ENCODE peak calls at places on chromosomes 12 and 14, in nine cellular contexts. One of them, this sample, is unnamed.

GRCh38 chr14:102047808-102048540 is 38.9 kb downstream of the HSP90AA1 start:
- DNase-seq in breast epithelium: no peak
- DNase-seq in stomach: no peak
- DNase-seq in heart left ventricle: no peak
- DNase-seq in HCT116: no peak
- DNase-seq in right lobe of liver: no peak
- DNase-seq in lower leg skin: no peak
- DNase-seq in suprapubic skin: no peak
- DNase-seq in thyroid gland: no peak
- DNase-seq in this sample: no peak

GRCh38 chr14:48615618-48616017 is 940.2 kb upstream of the MDGA2 start:
- DNase-seq in breast epithelium: no peak
- DNase-seq in stomach: no peak
- DNase-seq in heart left ventricle: no peak
- DNase-seq in HCT116: no peak
- DNase-seq in right lobe of liver: no peak
- DNase-seq in lower leg skin: no peak
- DNase-seq in suprapubic skin: no peak
- DNase-seq in thyroid gland: no peak
- DNase-seq in this sample: no peak

GRCh38 chr12:53217049-53217929 is 10.2 kb upstream of the ITGB7 start:
- DNase-seq in breast epithelium: peak
- DNase-seq in stomach: peak
- DNase-seq in heart left ventricle: peak
- DNase-seq in HCT116: no peak
- DNase-seq in right lobe of liver: no peak
- DNase-seq in lower leg skin: no peak
- DNase-seq in suprapubic skin: no peak
- DNase-seq in thyroid gland: peak
- DNase-seq in this sample: no peak

GRCh38 chr12:76588881-76589565 is 29.5 kb upstream of the OSBPL8 start:
- DNase-seq in breast epithelium: no peak
- DNase-seq in stomach: no peak
- DNase-seq in heart left ventricle: no peak
- DNase-seq in HCT116: no peak
- DNase-seq in right lobe of liver: no peak
- DNase-seq in lower leg skin: peak
- DNase-seq in suprapubic skin: no peak
- DNase-seq in thyroid gland: no peak
- DNase-seq in this sample: no peak

GRCh38 chr14:96011131-96011530 is 28.0 kb upstream of the C14orf132 start:
- DNase-seq in breast epithelium: no peak
- DNase-seq in stomach: no peak
- DNase-seq in heart left ventricle: no peak
- DNase-seq in HCT116: no peak
- DNase-seq in right lobe of liver: no peak
- DNase-seq in lower leg skin: no peak
- DNase-seq in suprapubic skin: no peak
- DNase-seq in thyroid gland: no peak
- DNase-seq in this sample: no peak

GRCh38 chr12:49369723-49370145 is 2.5 kb downstream of the SPATS2 start:
- DNase-seq in breast epithelium: no peak
- DNase-seq in stomach: peak
- DNase-seq in heart left ventricle: no peak
- DNase-seq in HCT116: no peak
- DNase-seq in right lobe of liver: no peak
- DNase-seq in lower leg skin: no peak
- DNase-seq in suprapubic skin: no peak
- DNase-seq in thyroid gland: peak
- DNase-seq in this sample: no peak

GRCh38 chr14:31059152-31059924 is 33.2 kb upstream of the STRN3 start:
- DNase-seq in breast epithelium: no peak
- DNase-seq in stomach: peak
- DNase-seq in heart left ventricle: no peak
- DNase-seq in HCT116: no peak
- DNase-seq in right lobe of liver: peak
- DNase-seq in lower leg skin: no peak
- DNase-seq in suprapubic skin: no peak
- DNase-seq in thyroid gland: no peak
- DNase-seq in this sample: no peak

GRCh38 chr14:64856528-64857445 is 22.9 kb downstream of the SPTB start:
- DNase-seq in breast epithelium: no peak
- DNase-seq in stomach: no peak
- DNase-seq in heart left ventricle: no peak
- DNase-seq in HCT116: no peak
- DNase-seq in right lobe of liver: no peak
- DNase-seq in lower leg skin: no peak
- DNase-seq in suprapubic skin: no peak
- DNase-seq in thyroid gland: no peak
- DNase-seq in this sample: no peak

GRCh38 chr14:100640481-100641273 is 53.5 kb upstream of the BEGAIN start:
- DNase-seq in breast epithelium: no peak
- DNase-seq in stomach: peak
- DNase-seq in heart left ventricle: no peak
- DNase-seq in HCT116: no peak
- DNase-seq in right lobe of liver: no peak
- DNase-seq in lower leg skin: no peak
- DNase-seq in suprapubic skin: no peak
- DNase-seq in thyroid gland: peak
- DNase-seq in this sample: no peak

GRCh38 chr14:58082491-58083098 is 69.4 kb downstream of the ARMH4 start:
- DNase-seq in breast epithelium: no peak
- DNase-seq in stomach: no peak
- DNase-seq in heart left ventricle: no peak
- DNase-seq in HCT116: peak
- DNase-seq in right lobe of liver: no peak
- DNase-seq in lower leg skin: no peak
- DNase-seq in suprapubic skin: no peak
- DNase-seq in thyroid gland: peak
- DNase-seq in this sample: peak

GRCh38 chr14:94028450-94028826 is 2.3 kb downstream of the OTUB2 start:
- DNase-seq in breast epithelium: no peak
- DNase-seq in stomach: no peak
- DNase-seq in heart left ventricle: no peak
- DNase-seq in HCT116: peak
- DNase-seq in right lobe of liver: no peak
- DNase-seq in lower leg skin: no peak
- DNase-seq in suprapubic skin: no peak
- DNase-seq in thyroid gland: no peak
- DNase-seq in this sample: peak

GRCh38 chr14:93041830-93042229 is 73.9 kb downstream of the ITPK1 start:
- DNase-seq in breast epithelium: no peak
- DNase-seq in stomach: no peak
- DNase-seq in heart left ventricle: no peak
- DNase-seq in HCT116: no peak
- DNase-seq in right lobe of liver: no peak
- DNase-seq in lower leg skin: no peak
- DNase-seq in suprapubic skin: no peak
- DNase-seq in thyroid gland: no peak
- DNase-seq in this sample: no peak

GRCh38 chr12:119115296-119115905 is 63.3 kb upstream of the HSPB8 start:
- DNase-seq in breast epithelium: no peak
- DNase-seq in stomach: no peak
- DNase-seq in heart left ventricle: no peak
- DNase-seq in HCT116: peak
- DNase-seq in right lobe of liver: no peak
- DNase-seq in lower leg skin: peak
- DNase-seq in suprapubic skin: no peak
- DNase-seq in thyroid gland: peak
- DNase-seq in this sample: peak

GRCh38 chr12:64893961-64894360 is 69.5 kb downstream of the TBC1D30 start:
- DNase-seq in breast epithelium: no peak
- DNase-seq in stomach: no peak
- DNase-seq in heart left ventricle: no peak
- DNase-seq in HCT116: no peak
- DNase-seq in right lobe of liver: no peak
- DNase-seq in lower leg skin: no peak
- DNase-seq in suprapubic skin: no peak
- DNase-seq in thyroid gland: no peak
- DNase-seq in this sample: peak

GRCh38 chr12:65623507-65623906 is 200.8 kb upstream of the HMGA2 start:
- DNase-seq in breast epithelium: no peak
- DNase-seq in stomach: no peak
- DNase-seq in heart left ventricle: no peak
- DNase-seq in HCT116: no peak
- DNase-seq in right lobe of liver: no peak
- DNase-seq in lower leg skin: no peak
- DNase-seq in suprapubic skin: no peak
- DNase-seq in thyroid gland: no peak
- DNase-seq in this sample: no peak

GRCh38 chr12:53082637-53083036 is 3.4 kb upstream of the SPRYD3 start:
- DNase-seq in breast epithelium: no peak
- DNase-seq in stomach: no peak
- DNase-seq in heart left ventricle: no peak
- DNase-seq in HCT116: no peak
- DNase-seq in right lobe of liver: no peak
- DNase-seq in lower leg skin: no peak
- DNase-seq in suprapubic skin: no peak
- DNase-seq in thyroid gland: no peak
- DNase-seq in this sample: no peak

GRCh38 chr12:75007133-75007532 is 202.5 kb downstream of the KCNC2 start:
- DNase-seq in breast epithelium: no peak
- DNase-seq in stomach: no peak
- DNase-seq in heart left ventricle: no peak
- DNase-seq in HCT116: no peak
- DNase-seq in right lobe of liver: no peak
- DNase-seq in lower leg skin: no peak
- DNase-seq in suprapubic skin: no peak
- DNase-seq in thyroid gland: no peak
- DNase-seq in this sample: no peak

GRCh38 chr12:71214511-71215285 is 56.9 kb upstream of the TSPAN8 start:
- DNase-seq in breast epithelium: no peak
- DNase-seq in stomach: no peak
- DNase-seq in heart left ventricle: no peak
- DNase-seq in HCT116: no peak
- DNase-seq in right lobe of liver: no peak
- DNase-seq in lower leg skin: no peak
- DNase-seq in suprapubic skin: no peak
- DNase-seq in thyroid gland: no peak
- DNase-seq in this sample: no peak

DNA sequence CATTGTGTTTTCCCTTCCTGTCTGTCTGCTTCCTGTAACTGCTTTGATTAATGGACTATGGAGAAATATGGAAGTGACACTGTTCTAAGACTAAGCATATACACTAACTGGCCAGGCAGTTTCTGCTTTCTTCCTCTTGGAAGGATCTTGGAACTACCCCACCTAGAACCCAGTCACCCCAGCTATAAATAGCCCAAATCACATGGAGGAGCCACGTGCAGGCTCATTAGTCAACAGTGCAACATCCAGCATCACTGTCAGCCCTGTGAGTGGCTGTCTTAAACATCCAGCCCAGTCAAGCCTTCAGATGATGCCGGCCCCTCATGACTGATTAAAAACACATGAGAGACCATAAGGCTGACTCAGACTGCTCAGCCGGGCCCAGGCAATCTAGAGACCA is 39.2 kb downstream of the BCAT1 start:
- DNase-seq in breast epithelium: no peak
- DNase-seq in stomach: no peak
- DNase-seq in heart left ventricle: no peak
- DNase-seq in HCT116: no peak
- DNase-seq in right lobe of liver: no peak
- DNase-seq in lower leg skin: peak
- DNase-seq in suprapubic skin: no peak
- DNase-seq in thyroid gland: no peak
- DNase-seq in this sample: peak
- TF ChIP-seq POLR2A in breast epithelium: no peak
- TF ChIP-seq POLR2A in stomach: no peak
- TF ChIP-seq POLR2A in heart left ventricle: no peak
- TF ChIP-seq POLR2A in HCT116: no peak
- TF ChIP-seq POLR2A in right lobe of liver: no peak
- TF ChIP-seq POLR2A in lower leg skin: no peak
- TF ChIP-seq POLR2A in suprapubic skin: no peak
- TF ChIP-seq POLR2A in thyroid gland: no peak
- TF ChIP-seq POLR2A in this sample: no peak

GRCh38 chr12:106985479-106985878 is 1.5 kb downstream of the MTERF2 start:
- DNase-seq in breast epithelium: no peak
- DNase-seq in stomach: no peak
- DNase-seq in heart left ventricle: no peak
- DNase-seq in HCT116: no peak
- DNase-seq in right lobe of liver: no peak
- DNase-seq in lower leg skin: no peak
- DNase-seq in suprapubic skin: no peak
- DNase-seq in thyroid gland: no peak
- DNase-seq in this sample: no peak

GRCh38 chr12:106984588-106985137 is 2.3 kb downstream of the MTERF2 start:
- DNase-seq in breast epithelium: no peak
- DNase-seq in stomach: no peak
- DNase-seq in heart left ventricle: no peak
- DNase-seq in HCT116: no peak
- DNase-seq in right lobe of liver: no peak
- DNase-seq in lower leg skin: no peak
- DNase-seq in suprapubic skin: no peak
- DNase-seq in thyroid gland: no peak
- DNase-seq in this sample: no peak

GRCh38 chr12:106987846-106988245 is 900 bp upstream of the MTERF2 start:
- DNase-seq in breast epithelium: no peak
- DNase-seq in stomach: peak
- DNase-seq in heart left ventricle: no peak
- DNase-seq in HCT116: no peak
- DNase-seq in right lobe of liver: no peak
- DNase-seq in lower leg skin: no peak
- DNase-seq in suprapubic skin: no peak
- DNase-seq in thyroid gland: peak
- DNase-seq in this sample: no peak

GRCh38 chr12:106986135-106986534 is 811 bp downstream of the MTERF2 start:
- DNase-seq in breast epithelium: no peak
- DNase-seq in stomach: no peak
- DNase-seq in heart left ventricle: no peak
- DNase-seq in HCT116: no peak
- DNase-seq in right lobe of liver: no peak
- DNase-seq in lower leg skin: no peak
- DNase-seq in suprapubic skin: no peak
- DNase-seq in thyroid gland: no peak
- DNase-seq in this sample: no peak

GRCh38 chr12:106986625-106987389 is at the start of gene MTERF2:
- DNase-seq in breast epithelium: peak
- DNase-seq in stomach: peak
- DNase-seq in heart left ventricle: peak
- DNase-seq in HCT116: peak
- DNase-seq in right lobe of liver: peak
- DNase-seq in lower leg skin: peak
- DNase-seq in suprapubic skin: peak
- DNase-seq in thyroid gland: peak
- DNase-seq in this sample: peak
- TF ChIP-seq POLR2A in breast epithelium: peak
- TF ChIP-seq POLR2A in stomach: peak
- TF ChIP-seq POLR2A in heart left ventricle: peak
- TF ChIP-seq POLR2A in HCT116: no peak
- TF ChIP-seq POLR2A in right lobe of liver: peak
- TF ChIP-seq POLR2A in lower leg skin: no peak
- TF ChIP-seq POLR2A in suprapubic skin: peak
- TF ChIP-seq POLR2A in thyroid gland: no peak
- TF ChIP-seq POLR2A in this sample: peak

GRCh38 chr14:105491366-105492006 is 440 bp downstream of the TEDC1 start:
- DNase-seq in breast epithelium: peak
- DNase-seq in stomach: peak
- DNase-seq in heart left ventricle: peak
- DNase-seq in HCT116: peak
- DNase-seq in right lobe of liver: peak
- DNase-seq in lower leg skin: peak
- DNase-seq in suprapubic skin: no peak
- DNase-seq in thyroid gland: peak
- DNase-seq in this sample: peak
- TF ChIP-seq POLR2A in breast epithelium: no peak
- TF ChIP-seq POLR2A in stomach: no peak
- TF ChIP-seq POLR2A in heart left ventricle: no peak
- TF ChIP-seq POLR2A in HCT116: peak
- TF ChIP-seq POLR2A in right lobe of liver: peak
- TF ChIP-seq POLR2A in lower leg skin: no peak
- TF ChIP-seq POLR2A in suprapubic skin: no peak
- TF ChIP-seq POLR2A in thyroid gland: no peak
- TF ChIP-seq POLR2A in this sample: peak

GRCh38 chr12:132490481-132491348 is 764 bp downstream of the FBRSL1 start:
- DNase-seq in breast epithelium: no peak
- DNase-seq in stomach: no peak
- DNase-seq in heart left ventricle: peak
- DNase-seq in HCT116: no peak
- DNase-seq in right lobe of liver: no peak
- DNase-seq in lower leg skin: no peak
- DNase-seq in suprapubic skin: no peak
- DNase-seq in thyroid gland: peak
- DNase-seq in this sample: peak
- TF ChIP-seq POLR2A in breast epithelium: no peak
- TF ChIP-seq POLR2A in stomach: no peak
- TF ChIP-seq POLR2A in heart left ventricle: no peak
- TF ChIP-seq POLR2A in HCT116: no peak
- TF ChIP-seq POLR2A in right lobe of liver: no peak
- TF ChIP-seq POLR2A in lower leg skin: no peak
- TF ChIP-seq POLR2A in suprapubic skin: no peak
- TF ChIP-seq POLR2A in thyroid gland: no peak
- TF ChIP-seq POLR2A in this sample: no peak

This sample was measured in H54.